ENCODE peak calls at places on chromosomes 7 and 10, in eight cellular contexts. J is MM.1S; Y is stimulated activated CD4-positive, alpha-beta T cell treated with anti-CD3 and anti-CD28 coated beads, Interleukin-1b, Interleukin-23, amount 100 ng/mL, for 24 hours; C is myocyte; N is Daoy; B is prostate gland; H is substantia nigra; K is CD8-positive, alpha-beta memory T cell. R is an unnamed sample.

GRCh38 chr10:61776615-61777266 is 114.0 kb downstream of the CABCOCO1 start:
- DNase-seq in J (no peak), Y (no peak), C (no peak), N (no peak), B (no peak), H (no peak), K (no peak), R (no peak)

GRCh38 chr10:58796834-58797233 is 284.2 kb downstream of the BICC1 start:
- DNase-seq in J (no peak), Y (no peak), C (no peak), N (no peak), B (no peak), H (no peak), K (no peak), R (no peak)

GRCh38 chr7:94301024-94301588 is 93.6 kb upstream of the COL1A2 start:
- DNase-seq in J (no peak), Y (no peak), C (peak; percentile 98), N (peak; percentile 96), B (peak; percentile 5), H (no peak), K (no peak), R (peak; percentile 91)

GRCh38 chr10:33746878-33747277 is 412.4 kb upstream of the NRP1 start:
- DNase-seq in J (no peak), Y (no peak), C (no peak), N (peak; percentile 9), B (no peak), H (no peak), K (no peak), R (no peak)

GRCh38 chr10:35585903-35586535 is 19.1 kb upstream of the GJD4 start:
- DNase-seq in J (no peak), Y (no peak), C (peak; percentile 96), N (no peak), B (no peak), H (no peak), K (no peak), R (no peak)

GRCh38 chr10:14712991-14713422 is 61.7 kb downstream of the FAM107B start:
- DNase-seq in J (no peak), Y (no peak), C (peak; percentile 8), N (peak; percentile 39), B (no peak), H (no peak), K (no peak), R (no peak)

GRCh38 chr7:36079446-36080025 is 73.5 kb upstream of the EEPD1 start:
- DNase-seq in J (no peak), Y (no peak), C (no peak), N (peak; percentile 35), B (no peak), H (no peak), K (no peak), R (no peak)

GRCh38 chr7:12729112-12729511 is 41.7 kb downstream of the ARL4A start:
- DNase-seq in J (no peak), Y (no peak), C (peak; percentile 64), N (peak; percentile 72), B (peak; percentile 32), H (peak; percentile 36), K (no peak), R (peak; percentile 81)

GRCh38 chr10:13950543-13950939 is 363.8 kb downstream of the PRPF18 start:
- DNase-seq in J (no peak), Y (no peak), C (no peak), N (peak; percentile 17), B (no peak), H (no peak), K (no peak), R (no peak)

R was measured in H4.